ENCODE peak calls at places on chromosomes 3 and 15, in five cellular contexts. One of them, this sample, is unnamed. For H3K36me3 and H3K9me3, the result is how much of the 10 kb centered on the place peaks cover.

GRCh38 chr3:153400641-153401040 is 238.6 kb downstream of the RAP2B start:
- DNase-seq in transverse colon: no peak
- DNase-seq in thoracic aorta: no peak
- DNase-seq in prostate gland: no peak
- DNase-seq in testis: no peak
- DNase-seq in this sample: no peak

GRCh38 chr3:52339612-52340011 is 23.5 kb downstream of the DNAH1 start:
- DNase-seq in prostate gland: peak
- DNase-seq in thoracic aorta: no peak
- DNase-seq in transverse colon: peak
- DNase-seq in testis: peak
- DNase-seq in this sample: no peak

GRCh38 chr15:84620626-84621025 is 19.8 kb downstream of the ZSCAN2 start:
- DNase-seq in testis: no peak
- DNase-seq in prostate gland: no peak
- DNase-seq in transverse colon: no peak
- DNase-seq in thoracic aorta: no peak
- DNase-seq in this sample: no peak

GRCh38 chr15:65395567-65396185 is 17.9 kb upstream of the IGDCC3 start:
- DNase-seq in transverse colon: no peak
- DNase-seq in testis: no peak
- DNase-seq in thoracic aorta: no peak
- DNase-seq in prostate gland: no peak
- DNase-seq in this sample: no peak

GRCh38 chr3:185900228-185900627 is 37.6 kb downstream of the TRA2B start:
- DNase-seq in testis: no peak
- DNase-seq in transverse colon: peak
- DNase-seq in prostate gland: no peak
- DNase-seq in thoracic aorta: no peak
- DNase-seq in this sample: no peak

GRCh38 chr3:9130318-9131110 is 118.9 kb downstream of the SRGAP3 start:
- DNase-seq in prostate gland: no peak
- DNase-seq in transverse colon: no peak
- DNase-seq in testis: no peak
- DNase-seq in thoracic aorta: no peak
- DNase-seq in this sample: no peak

GRCh38 chr3:64426551-64426950 is 201.3 kb upstream of the PRICKLE2 start:
- DNase-seq in thoracic aorta: no peak
- DNase-seq in transverse colon: no peak
- DNase-seq in testis: no peak
- DNase-seq in prostate gland: no peak
- DNase-seq in this sample: no peak

GRCh38 chr15:85689729-85690128 is 105.0 kb downstream of the KLHL25 start:
- DNase-seq in prostate gland: peak
- DNase-seq in thoracic aorta: no peak
- DNase-seq in testis: peak
- DNase-seq in transverse colon: peak
- DNase-seq in this sample: no peak

GRCh38 chr3:13461169-13462124 is 18.7 kb upstream of the HDAC11 start:
- DNase-seq in thoracic aorta: no peak
- DNase-seq in testis: peak
- DNase-seq in transverse colon: peak
- DNase-seq in prostate gland: no peak
- DNase-seq in this sample: no peak

GRCh38 chr15:70576683-70577082 is 186.7 kb downstream of the UACA start:
- DNase-seq in prostate gland: no peak
- DNase-seq in transverse colon: no peak
- DNase-seq in testis: no peak
- DNase-seq in thoracic aorta: no peak
- DNase-seq in this sample: no peak

GRCh38 chr3:131669590-131669989 is 166.8 kb upstream of the MRPL3 start:
- DNase-seq in testis: no peak
- DNase-seq in prostate gland: no peak
- DNase-seq in transverse colon: no peak
- DNase-seq in thoracic aorta: no peak
- DNase-seq in this sample: no peak

GRCh38 chr3:131381445-131382291 is at the start of gene NUDT16:
- DNase-seq in prostate gland: peak
- DNase-seq in transverse colon: peak
- DNase-seq in testis: peak
- DNase-seq in thoracic aorta: peak
- DNase-seq in this sample: peak

GRCh38 chr15:30962079-30962478 is 29.3 kb downstream of the MTMR10 start:
- DNase-seq in prostate gland: peak
- DNase-seq in transverse colon: no peak
- DNase-seq in thoracic aorta: no peak
- DNase-seq in testis: no peak
- DNase-seq in this sample: no peak

GRCh38 chr15:30956216-30956803 is 35.1 kb downstream of the MTMR10 start:
- DNase-seq in thoracic aorta: no peak
- DNase-seq in prostate gland: no peak
- DNase-seq in testis: no peak
- DNase-seq in transverse colon: no peak
- DNase-seq in this sample: no peak

GRCh38 chr15:30953731-30954378 is 37.6 kb downstream of the MTMR10 start:
- DNase-seq in testis: no peak
- DNase-seq in thoracic aorta: no peak
- DNase-seq in prostate gland: no peak
- DNase-seq in transverse colon: no peak
- DNase-seq in this sample: no peak

GRCh38 chr15:30954674-30955073 is 36.8 kb downstream of the MTMR10 start:
- DNase-seq in transverse colon: no peak
- DNase-seq in testis: no peak
- DNase-seq in prostate gland: no peak
- DNase-seq in thoracic aorta: no peak
- DNase-seq in this sample: no peak

GRCh38 chr15:30958219-30958618 is 33.2 kb downstream of the MTMR10 start:
- DNase-seq in transverse colon: no peak
- DNase-seq in prostate gland: no peak
- DNase-seq in testis: no peak
- DNase-seq in thoracic aorta: no peak
- DNase-seq in this sample: no peak
- H3K36me3 ChIP-seq in transverse colon: under half
- H3K36me3 ChIP-seq in prostate gland: under half
- H3K36me3 ChIP-seq in testis: under half
- H3K36me3 ChIP-seq in thoracic aorta: under half
- H3K36me3 ChIP-seq in this sample: under half

GRCh38 chr15:100910119-100910518 is 9.0 kb upstream of the LRRK1 start:
- DNase-seq in thoracic aorta: no peak
- DNase-seq in testis: no peak
- DNase-seq in transverse colon: no peak
- DNase-seq in prostate gland: no peak
- DNase-seq in this sample: no peak
- TF ChIP-seq CTCF in thoracic aorta: no peak
- TF ChIP-seq CTCF in testis: no peak
- TF ChIP-seq CTCF in transverse colon: no peak
- TF ChIP-seq CTCF in prostate gland: no peak
- TF ChIP-seq CTCF in this sample: no peak

GRCh38 chr15:25092661-25093060 is 137.9 kb downstream of the SNRPN start:
- DNase-seq in thoracic aorta: no peak
- DNase-seq in transverse colon: no peak
- DNase-seq in prostate gland: no peak
- DNase-seq in testis: no peak
- DNase-seq in this sample: no peak

GRCh38 chr15:25090073-25090733 is 135.4 kb downstream of the SNRPN start:
- DNase-seq in thoracic aorta: no peak
- DNase-seq in transverse colon: no peak
- DNase-seq in prostate gland: no peak
- DNase-seq in testis: no peak
- DNase-seq in this sample: no peak

GRCh38 chr15:25093455-25094029 is 138.8 kb downstream of the SNRPN start:
- DNase-seq in transverse colon: no peak
- DNase-seq in thoracic aorta: no peak
- DNase-seq in testis: no peak
- DNase-seq in prostate gland: no peak
- DNase-seq in this sample: no peak

GRCh38 chr15:25089577-25089976 is 134.8 kb downstream of the SNRPN start:
- DNase-seq in transverse colon: no peak
- DNase-seq in prostate gland: no peak
- DNase-seq in testis: no peak
- DNase-seq in thoracic aorta: no peak
- DNase-seq in this sample: no peak

GRCh38 chr15:25091421-25092158 is 136.8 kb downstream of the SNRPN start:
- DNase-seq in testis: no peak
- DNase-seq in thoracic aorta: no peak
- DNase-seq in transverse colon: no peak
- DNase-seq in prostate gland: no peak
- DNase-seq in this sample: no peak
- H3K9me3 ChIP-seq in testis: under half
- H3K9me3 ChIP-seq in thoracic aorta: under half
- H3K9me3 ChIP-seq in transverse colon: half or more
- H3K9me3 ChIP-seq in prostate gland: under half
- H3K9me3 ChIP-seq in this sample: half or more

GRCh38 chr3:48678056-48678455 is 7.7 kb downstream of the NCKIPSD start:
- DNase-seq in testis: no peak
- DNase-seq in transverse colon: no peak
- DNase-seq in thoracic aorta: no peak
- DNase-seq in prostate gland: no peak
- DNase-seq in this sample: no peak
- H3K36me3 ChIP-seq in testis: under half
- H3K36me3 ChIP-seq in transverse colon: under half
- H3K36me3 ChIP-seq in thoracic aorta: half or more
- H3K36me3 ChIP-seq in prostate gland: under half
- H3K36me3 ChIP-seq in this sample: under half

DNA sequence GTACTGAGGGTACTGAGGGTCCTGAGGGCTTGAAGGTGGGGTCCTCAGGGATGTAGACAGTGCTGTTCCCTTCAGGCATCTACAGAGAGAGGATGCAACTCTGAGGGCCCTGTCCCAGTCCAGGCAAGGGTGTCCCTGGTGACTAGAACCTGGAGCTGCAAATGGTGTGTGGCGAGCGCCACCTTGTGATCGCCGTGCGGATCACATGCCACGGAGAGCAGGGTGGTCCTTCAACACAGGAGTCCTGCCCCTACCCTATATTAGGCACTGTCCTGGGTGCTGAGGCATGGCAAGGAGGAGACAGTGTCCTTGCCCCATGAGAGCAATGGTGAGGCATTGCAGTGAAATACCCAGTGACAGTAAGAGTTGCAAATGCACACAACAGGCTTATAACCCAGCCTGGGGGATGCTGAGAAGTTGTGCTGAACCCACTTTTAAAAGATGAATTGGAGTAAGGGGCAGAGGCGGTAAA is 23.6 kb downstream of the RHCG start:
- DNase-seq in prostate gland: no peak
- DNase-seq in transverse colon: peak
- DNase-seq in thoracic aorta: no peak
- DNase-seq in testis: peak
- DNase-seq in this sample: no peak
- TF ChIP-seq CTCF in prostate gland: peak
- TF ChIP-seq CTCF in transverse colon: peak
- TF ChIP-seq CTCF in thoracic aorta: peak
- TF ChIP-seq CTCF in testis: peak
- TF ChIP-seq CTCF in this sample: peak

GRCh38 chr3:98406034-98406433 is 15.6 kb downstream of the OR5K3 start:
- DNase-seq in prostate gland: no peak
- DNase-seq in transverse colon: no peak
- DNase-seq in testis: no peak
- DNase-seq in thoracic aorta: no peak
- DNase-seq in this sample: no peak

GRCh38 chr3:98404010-98404409 is 13.5 kb downstream of the OR5K3 start:
- DNase-seq in testis: no peak
- DNase-seq in thoracic aorta: no peak
- DNase-seq in transverse colon: no peak
- DNase-seq in prostate gland: no peak
- DNase-seq in this sample: no peak

GRCh38 chr3:98398513-98398912 is 8.0 kb downstream of the OR5K3 start:
- DNase-seq in testis: no peak
- DNase-seq in thoracic aorta: no peak
- DNase-seq in prostate gland: no peak
- DNase-seq in transverse colon: no peak
- DNase-seq in this sample: no peak

GRCh38 chr3:98402507-98402906 is 12.0 kb downstream of the OR5K3 start:
- DNase-seq in testis: no peak
- DNase-seq in prostate gland: no peak
- DNase-seq in transverse colon: no peak
- DNase-seq in thoracic aorta: no peak
- DNase-seq in this sample: no peak
- H3K9me3 ChIP-seq in testis: under half
- H3K9me3 ChIP-seq in prostate gland: under half
- H3K9me3 ChIP-seq in transverse colon: under half
- H3K9me3 ChIP-seq in thoracic aorta: under half
- H3K9me3 ChIP-seq in this sample: under half

GRCh38 chr15:42728562-42728961 is 8.4 kb downstream of the CDAN1 start:
- DNase-seq in prostate gland: no peak
- DNase-seq in transverse colon: no peak
- DNase-seq in thoracic aorta: no peak
- DNase-seq in testis: no peak
- DNase-seq in this sample: no peak
- H3K36me3 ChIP-seq in prostate gland: under half
- H3K36me3 ChIP-seq in transverse colon: under half
- H3K36me3 ChIP-seq in thoracic aorta: half or more
- H3K36me3 ChIP-seq in testis: under half
- H3K36me3 ChIP-seq in this sample: half or more

GRCh38 chr3:172281884-172282283 is 166.4 kb downstream of the GHSR start:
- DNase-seq in thoracic aorta: no peak
- DNase-seq in prostate gland: no peak
- DNase-seq in testis: no peak
- DNase-seq in transverse colon: no peak
- DNase-seq in this sample: no peak
- TF ChIP-seq CTCF in thoracic aorta: no peak
- TF ChIP-seq CTCF in prostate gland: no peak
- TF ChIP-seq CTCF in testis: no peak
- TF ChIP-seq CTCF in transverse colon: no peak
- TF ChIP-seq CTCF in this sample: no peak

GRCh38 chr15:97096303-97096835 is 765.9 kb downstream of the NR2F2 start:
- DNase-seq in thoracic aorta: no peak
- DNase-seq in prostate gland: no peak
- DNase-seq in testis: no peak
- DNase-seq in transverse colon: no peak
- DNase-seq in this sample: no peak

GRCh38 chr15:97099040-97099439 is 768.5 kb downstream of the NR2F2 start:
- DNase-seq in prostate gland: no peak
- DNase-seq in testis: no peak
- DNase-seq in thoracic aorta: no peak
- DNase-seq in transverse colon: no peak
- DNase-seq in this sample: no peak

DNA sequence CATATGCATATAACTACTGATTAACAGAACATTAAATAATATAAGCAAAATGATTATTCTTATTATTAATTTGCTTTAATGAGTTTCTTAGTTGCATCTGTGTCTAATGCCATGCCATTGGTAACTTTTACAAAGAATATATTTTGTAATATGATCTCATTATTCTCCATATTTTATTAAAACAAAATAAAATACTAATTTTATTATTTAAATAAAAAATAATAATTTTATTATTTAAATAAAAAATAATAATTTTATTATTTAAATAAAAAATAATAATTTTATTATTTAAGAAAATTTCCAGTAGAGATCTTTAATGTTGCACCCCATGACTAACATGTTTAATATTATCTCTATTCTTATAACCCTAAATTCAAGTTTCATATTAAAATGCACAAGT is 771.1 kb downstream of the NR2F2 start:
- DNase-seq in transverse colon: no peak
- DNase-seq in thoracic aorta: no peak
- DNase-seq in testis: no peak
- DNase-seq in prostate gland: no peak
- DNase-seq in this sample: no peak
- H3K9me3 ChIP-seq in transverse colon: under half
- H3K9me3 ChIP-seq in thoracic aorta: under half
- H3K9me3 ChIP-seq in testis: under half
- H3K9me3 ChIP-seq in prostate gland: under half
- H3K9me3 ChIP-seq in this sample: under half

This sample was measured in esophagus squamous epithelium.